ENCODE peak calls at places on chromosomes 4 and X, in eight cellular contexts. S is endothelial cell; R is cardiac fibroblast; V is bronchial epithelial cell; Y is omental fat pad; I is CD4-positive, alpha-beta T cell; D is heart left ventricle; G is osteoblast. Q is an unnamed sample.

GRCh38 chrX:105564536-105564935 is 257.8 kb upstream of the NRK start:
- DNase-seq in S (no peak), R (peak), V (peak), Y (no peak), I (no peak), D (no peak), G (no peak), Q (peak)

GRCh38 chr4:34964613-34965012 is 1279.7 kb downstream of the ARAP2 start:
- DNase-seq in S (no peak), R (no peak), V (no peak), Y (no peak), I (no peak), D (no peak), G (no peak), Q (no peak)

GRCh38 chr4:8009710-8010534 is 70.3 kb upstream of the AFAP1 start:
- DNase-seq in S (no peak), R (no peak), V (no peak), Y (no peak), I (no peak), D (no peak), G (peak), Q (no peak)

GRCh38 chrX:63922221-63922620 is 137.2 kb upstream of the ARHGEF9 start:
- DNase-seq in S (no peak), R (no peak), V (peak), Y (no peak), I (no peak), D (no peak), G (no peak), Q (no peak)

GRCh38 chrX:137482136-137482535 is 83.8 kb upstream of the ZIC3 start:
- DNase-seq in S (no peak), R (no peak), V (no peak), Y (no peak), I (no peak), D (no peak), G (no peak), Q (no peak)

GRCh38 chrX:134712272-134712671 is 54.0 kb upstream of the PLAC1 start:
- DNase-seq in S (no peak), R (no peak), V (no peak), Y (no peak), I (no peak), D (no peak), G (no peak), Q (no peak)

GRCh38 chr4:138560448-138560847 is 318.3 kb upstream of the SLC7A11 start:
- DNase-seq in S (no peak), R (no peak), V (no peak), Y (no peak), I (no peak), D (no peak), G (peak), Q (no peak)

GRCh38 chr4:114208747-114209146 is 229.3 kb upstream of the ARSJ start:
- DNase-seq in S (no peak), R (no peak), V (peak), Y (no peak), I (no peak), D (no peak), G (no peak), Q (peak)

GRCh38 chr4:2401610-2401983 is 16.8 kb downstream of the ZFYVE28 start:
- DNase-seq in S (no peak), R (no peak), V (no peak), Y (no peak), I (no peak), D (no peak), G (no peak), Q (no peak)

GRCh38 chrX:39905475-39905889 is 192.3 kb downstream of the BCOR start:
- DNase-seq in S (no peak), R (peak), V (no peak), Y (no peak), I (no peak), D (peak), G (no peak), Q (no peak)

GRCh38 chr4:189117426-189117825 is 823.2 kb upstream of the FRG1 start:
- DNase-seq in S (peak), R (no peak), V (peak), Y (no peak), I (no peak), D (no peak), G (no peak), Q (no peak)

GRCh38 chr4:183257808-183258207 is 62.3 kb downstream of the CLDN22 start:
- DNase-seq in S (no peak), R (no peak), V (no peak), Y (no peak), I (no peak), D (no peak), G (no peak), Q (no peak)

GRCh38 chr4:92872604-92873003 is 568.8 kb downstream of the GRID2 start:
- DNase-seq in S (no peak), R (no peak), V (peak), Y (no peak), I (no peak), D (no peak), G (no peak), Q (no peak)

GRCh38 chr4:1216869-1217294 is 32.0 kb downstream of the CTBP1 start:
- DNase-seq in S (no peak), R (no peak), V (no peak), Y (no peak), I (peak), D (no peak), G (no peak), Q (no peak)

GRCh38 chr4:78885598-78885997 is 53.6 kb downstream of the PAQR3 start:
- DNase-seq in S (no peak), R (no peak), V (no peak), Y (no peak), I (no peak), D (no peak), G (no peak), Q (no peak)

GRCh38 chr4:85681194-85681803 is 206.3 kb downstream of the ARHGAP24 start:
- DNase-seq in S (no peak), R (peak), V (peak), Y (no peak), I (no peak), D (peak), G (peak), Q (peak)

GRCh38 chr4:13988347-13989265 is 361.1 kb upstream of the BOD1L1 start:
- DNase-seq in S (no peak), R (peak), V (peak), Y (no peak), I (no peak), D (peak), G (peak), Q (peak)

GRCh38 chrX:13937370-13938052 is 92.2 kb downstream of the GEMIN8 start:
- DNase-seq in S (no peak), R (peak), V (no peak), Y (no peak), I (no peak), D (no peak), G (peak), Q (peak)

GRCh38 chr4:122152699-122153328 is 683 bp downstream of the BLTP1 start:
- DNase-seq in S (peak), R (peak), V (peak), Y (peak), I (peak), D (peak), G (peak), Q (no peak)

GRCh38 chrX:105972690-105973386 is 65.7 kb downstream of the SERPINA7 start:
- DNase-seq in S (no peak), R (no peak), V (no peak), Y (no peak), I (no peak), D (no peak), G (no peak), Q (no peak)

GRCh38 chr4:7650606-7651400 is 216.1 kb upstream of the PSAPL1 start:
- DNase-seq in S (peak), R (no peak), V (no peak), Y (no peak), I (no peak), D (no peak), G (peak), Q (no peak)

GRCh38 chr4:134027931-134028330 is 173.7 kb downstream of the PABPC4L start:
- DNase-seq in S (no peak), R (peak), V (peak), Y (no peak), I (no peak), D (no peak), G (no peak), Q (no peak)

GRCh38 chrX:80808854-80809493 is 703 bp downstream of the BRWD3 start:
- DNase-seq in S (peak), R (peak), V (peak), Y (no peak), I (peak), D (no peak), G (peak), Q (no peak)

GRCh38 chr4:53313510-53313909 is 52.4 kb downstream of the SCFD2 start:
- DNase-seq in S (peak), R (peak), V (peak), Y (no peak), I (no peak), D (no peak), G (peak), Q (no peak)

GRCh38 chr4:121951570-121952110 is at the start of gene TRPC3:
- DNase-seq in S (peak), R (peak), V (no peak), Y (no peak), I (peak), D (peak), G (peak), Q (no peak)

GRCh38 chrX:115952417-115953092 is 218.0 kb upstream of the AGTR2 start:
- DNase-seq in S (no peak), R (no peak), V (no peak), Y (no peak), I (no peak), D (no peak), G (no peak), Q (no peak)

DNA sequence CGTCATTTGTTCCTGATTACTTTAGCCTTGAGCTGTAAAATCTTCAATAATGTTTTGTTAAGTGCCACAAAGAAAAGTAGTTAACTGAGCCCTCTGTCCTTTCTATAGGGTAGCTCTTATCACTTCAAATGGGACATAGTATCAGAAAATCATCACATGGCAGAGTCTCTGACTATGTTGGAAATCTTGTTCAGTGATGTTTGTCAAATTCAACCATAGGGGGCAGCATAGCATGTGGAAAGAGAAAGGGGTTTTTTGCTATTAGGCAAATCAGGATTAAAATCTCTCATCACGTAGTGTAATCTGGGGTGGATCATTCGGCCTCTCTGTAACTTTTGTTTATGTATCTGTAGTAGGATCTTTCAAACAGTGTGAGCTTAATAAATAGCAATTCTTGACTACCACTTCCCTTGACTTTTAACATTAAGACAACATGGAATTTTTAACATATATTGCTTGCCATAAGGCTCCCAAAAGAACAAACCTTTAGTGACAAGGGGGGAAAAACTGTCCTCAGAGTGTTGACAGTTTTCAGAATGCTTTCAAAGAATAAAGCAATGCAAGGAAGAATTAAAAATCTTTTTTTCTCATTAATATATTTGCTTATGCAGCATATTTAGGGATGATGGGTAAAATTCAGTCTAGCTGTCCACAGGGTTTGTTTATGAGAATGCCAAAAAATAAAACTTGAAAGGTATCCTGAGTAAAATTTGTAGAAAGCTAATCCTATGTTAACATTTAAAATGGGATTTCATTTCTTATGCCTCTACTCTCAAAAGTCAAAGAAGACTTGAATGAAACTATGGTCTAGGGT is 127.2 kb downstream of the FBXW7 start:
- DNase-seq in S (peak), R (peak), V (peak), Y (no peak), I (no peak), D (no peak), G (no peak), Q (peak)
- TF ChIP-seq CTCF in S (peak), R (peak), V (peak), Y (no peak), I (peak), D (peak), G (peak), Q (peak)

GRCh38 chr4:37936889-37937498 is 23.2 kb upstream of the PTTG2 start:
- DNase-seq in S (no peak), R (no peak), V (no peak), Y (no peak), I (no peak), D (peak), G (no peak), Q (no peak)
- TF ChIP-seq CTCF in S (no peak), R (no peak), V (no peak), Y (no peak), I (no peak), D (no peak), G (no peak), Q (no peak)

DNA sequence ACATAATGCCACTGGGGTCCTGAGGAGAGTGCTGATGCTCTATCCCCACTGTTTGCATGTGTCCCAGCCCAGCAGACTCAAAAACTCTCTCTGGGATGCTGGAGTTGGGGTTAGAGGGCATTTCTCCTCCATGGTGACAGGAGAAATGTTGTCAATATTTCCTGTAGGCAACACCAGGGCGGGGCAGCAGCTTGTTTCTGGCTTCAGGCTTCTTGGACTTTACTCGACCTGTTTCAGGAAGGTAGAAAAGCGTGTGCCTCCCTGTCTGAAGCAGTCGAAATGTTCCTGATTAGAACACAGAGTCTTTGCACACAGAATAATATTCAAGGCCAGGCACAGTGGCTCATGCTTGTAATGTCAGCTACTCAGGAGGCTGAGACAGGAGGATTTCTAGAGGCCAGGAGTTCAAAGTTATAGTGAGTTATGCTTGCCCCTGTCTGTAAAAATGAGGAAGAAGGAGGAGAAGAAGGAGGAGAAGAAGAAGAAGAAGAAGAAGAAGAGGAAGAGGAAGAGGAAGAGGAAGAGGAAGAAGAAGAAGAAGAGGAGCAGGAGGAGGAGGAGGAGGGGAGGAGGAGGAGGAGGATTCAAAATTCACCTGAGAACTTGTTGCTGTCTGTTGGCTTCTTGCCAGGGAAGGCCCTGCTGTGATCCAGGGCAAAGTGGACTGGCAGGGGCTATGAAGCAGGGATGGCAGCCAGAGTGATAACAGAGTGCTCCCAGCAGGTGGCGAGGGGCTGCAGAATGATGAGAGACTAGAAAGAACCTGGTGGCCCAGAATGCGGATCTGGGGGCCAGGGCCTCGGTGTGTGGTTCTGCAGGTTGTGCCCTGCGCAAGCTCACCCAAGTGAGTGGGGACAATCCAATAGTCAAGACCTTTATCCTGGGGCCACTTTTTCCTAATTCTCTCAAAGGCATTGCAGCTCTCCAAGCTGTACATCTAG is 82.9 kb downstream of the RTL5 start:
- DNase-seq in S (no peak), R (no peak), V (no peak), Y (no peak), I (no peak), D (no peak), G (no peak), Q (no peak)
- TF ChIP-seq CTCF in S (no peak), R (no peak), V (no peak), Y (no peak), I (no peak), D (no peak), G (no peak), Q (no peak)

GRCh38 chr4:119536572-119537528 is 91.8 kb downstream of the PDE5A start:
- DNase-seq in S (no peak), R (peak), V (peak), Y (no peak), I (no peak), D (no peak), G (no peak), Q (peak)
- TF ChIP-seq CTCF in S (no peak), R (no peak), V (no peak), Y (no peak), I (no peak), D (no peak), G (no peak), Q (no peak)

GRCh38 chrX:155148724-155149537 is 67.3 kb upstream of the VBP1 start:
- DNase-seq in S (peak), R (peak), V (no peak), Y (no peak), I (peak), D (no peak), G (no peak), Q (no peak)
- TF ChIP-seq CTCF in S (peak), R (peak), V (peak), Y (no peak), I (peak), D (peak), G (peak), Q (peak)

DNA sequence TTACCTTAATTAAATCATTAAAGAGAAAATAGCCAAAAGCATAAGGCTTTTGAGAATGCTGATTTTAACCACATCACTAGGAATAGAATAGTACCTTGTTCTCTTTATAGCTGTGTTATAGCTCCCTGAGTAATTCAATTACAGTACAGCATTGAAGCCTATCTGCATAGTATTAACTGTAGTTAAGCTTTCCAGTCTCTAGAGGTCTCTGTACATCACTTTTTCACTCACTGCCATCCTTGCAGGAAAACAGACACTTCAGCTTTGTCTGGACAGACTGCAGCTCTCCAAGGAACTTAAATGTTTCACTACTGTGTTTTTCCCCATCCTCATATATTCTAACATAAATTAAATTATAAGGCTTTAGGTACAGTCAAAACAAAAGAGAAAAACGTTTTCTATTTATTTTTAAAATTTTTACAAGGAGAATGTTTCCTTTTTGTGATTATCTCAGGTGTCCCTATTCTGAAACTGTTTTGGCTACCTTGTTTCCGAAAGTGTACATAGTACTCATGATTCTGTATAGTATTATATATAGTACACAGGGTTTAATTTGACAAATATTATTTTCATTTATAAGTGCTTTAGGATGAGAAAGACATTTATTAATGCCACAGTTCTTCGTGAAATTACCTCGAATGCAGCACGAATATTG is 407.9 kb downstream of the PCDH18 start:
- DNase-seq in S (no peak), R (peak), V (peak), Y (no peak), I (no peak), D (no peak), G (no peak), Q (peak)
- TF ChIP-seq CTCF in S (peak), R (peak), V (peak), Y (no peak), I (no peak), D (peak), G (peak), Q (peak)

GRCh38 chr4:169282429-169283113 is 11.8 kb upstream of the SH3RF1 start:
- DNase-seq in S (no peak), R (no peak), V (peak), Y (no peak), I (no peak), D (no peak), G (peak), Q (no peak)

GRCh38 chr4:169283114-169283509 is 12.4 kb upstream of the SH3RF1 start:
- DNase-seq in S (no peak), R (peak), V (peak), Y (no peak), I (no peak), D (no peak), G (peak), Q (peak)

GRCh38 chr4:169286562-169287301 is 16.0 kb upstream of the SH3RF1 start:
- DNase-seq in S (no peak), R (no peak), V (peak), Y (no peak), I (no peak), D (no peak), G (no peak), Q (no peak)
- TF ChIP-seq CTCF in S (peak), R (peak), V (no peak), Y (no peak), I (no peak), D (peak), G (no peak), Q (peak)